ENCODE peak calls at places on chromosomes 2 and 18, in nine cellular contexts. One of them, this sample, is unnamed.

GRCh38 chr18:65954372-65954771 is 203.6 kb downstream of the CDH7 start:
- DNase-seq in Panc1: no peak
- DNase-seq in small intestine: no peak
- DNase-seq in endodermal cell: peak; percentile 58
- DNase-seq in cardiac muscle cell: no peak
- DNase-seq in transverse colon: no peak
- DNase-seq in psoas muscle: no peak
- DNase-seq in CD8-positive, alpha-beta memory T cell: no peak
- DNase-seq in neural progenitor cell: no peak
- DNase-seq in this sample: no peak

GRCh38 chr2:170822885-170823799 is 6.5 kb downstream of the GAD1 start:
- DNase-seq in Panc1: no peak
- DNase-seq in small intestine: no peak
- DNase-seq in endodermal cell: peak; percentile 79
- DNase-seq in cardiac muscle cell: no peak
- DNase-seq in transverse colon: no peak
- DNase-seq in psoas muscle: no peak
- DNase-seq in CD8-positive, alpha-beta memory T cell: no peak
- DNase-seq in neural progenitor cell: peak; percentile 66
- DNase-seq in this sample: no peak

GRCh38 chr2:221791840-221792239 is 219.7 kb upstream of the EPHA4 start:
- DNase-seq in Panc1: no peak
- DNase-seq in small intestine: no peak
- DNase-seq in endodermal cell: no peak
- DNase-seq in cardiac muscle cell: no peak
- DNase-seq in transverse colon: no peak
- DNase-seq in psoas muscle: no peak
- DNase-seq in CD8-positive, alpha-beta memory T cell: no peak
- DNase-seq in neural progenitor cell: no peak
- DNase-seq in this sample: no peak

GRCh38 chr2:56169521-56169920 is 14.3 kb upstream of the CCDC85A start:
- DNase-seq in Panc1: no peak
- DNase-seq in small intestine: no peak
- DNase-seq in endodermal cell: no peak
- DNase-seq in cardiac muscle cell: no peak
- DNase-seq in transverse colon: no peak
- DNase-seq in psoas muscle: no peak
- DNase-seq in CD8-positive, alpha-beta memory T cell: no peak
- DNase-seq in neural progenitor cell: no peak
- DNase-seq in this sample: no peak

GRCh38 chr2:189483571-189484415 is 42.5 kb downstream of the WDR75 start:
- DNase-seq in Panc1: no peak
- DNase-seq in small intestine: peak; percentile 13
- DNase-seq in endodermal cell: no peak
- DNase-seq in cardiac muscle cell: no peak
- DNase-seq in transverse colon: no peak
- DNase-seq in psoas muscle: no peak
- DNase-seq in CD8-positive, alpha-beta memory T cell: no peak
- DNase-seq in neural progenitor cell: no peak
- DNase-seq in this sample: no peak

GRCh38 chr2:233387667-233388528 is 33.6 kb downstream of the DGKD start:
- DNase-seq in Panc1: no peak
- DNase-seq in small intestine: no peak
- DNase-seq in endodermal cell: no peak
- DNase-seq in cardiac muscle cell: peak; percentile 69
- DNase-seq in transverse colon: peak; percentile 75
- DNase-seq in psoas muscle: peak; percentile 91
- DNase-seq in CD8-positive, alpha-beta memory T cell: peak; percentile 59
- DNase-seq in neural progenitor cell: no peak
- DNase-seq in this sample: peak; percentile 84

GRCh38 chr18:44238911-44239310 is 441.8 kb upstream of the SETBP1 start:
- DNase-seq in Panc1: no peak
- DNase-seq in small intestine: no peak
- DNase-seq in endodermal cell: no peak
- DNase-seq in cardiac muscle cell: no peak
- DNase-seq in transverse colon: no peak
- DNase-seq in psoas muscle: no peak
- DNase-seq in CD8-positive, alpha-beta memory T cell: no peak
- DNase-seq in neural progenitor cell: no peak
- DNase-seq in this sample: no peak

GRCh38 chr2:127401757-127402695 is 14.3 kb upstream of the MAP3K2 start:
- DNase-seq in Panc1: no peak
- DNase-seq in small intestine: peak; percentile 98
- DNase-seq in endodermal cell: peak; percentile 38
- DNase-seq in cardiac muscle cell: no peak
- DNase-seq in transverse colon: peak; percentile 76
- DNase-seq in psoas muscle: no peak
- DNase-seq in CD8-positive, alpha-beta memory T cell: no peak
- DNase-seq in neural progenitor cell: no peak
- DNase-seq in this sample: no peak

GRCh38 chr2:31237348-31238017 is 3.5 kb downstream of the EHD3 start:
- DNase-seq in Panc1: no peak
- DNase-seq in small intestine: no peak
- DNase-seq in endodermal cell: no peak
- DNase-seq in cardiac muscle cell: no peak
- DNase-seq in transverse colon: no peak
- DNase-seq in psoas muscle: no peak
- DNase-seq in CD8-positive, alpha-beta memory T cell: no peak
- DNase-seq in neural progenitor cell: no peak
- DNase-seq in this sample: no peak

GRCh38 chr2:239397856-239398470 is 2.9 kb downstream of the HDAC4 start:
- DNase-seq in Panc1: no peak
- DNase-seq in small intestine: no peak
- DNase-seq in endodermal cell: peak; percentile 37
- DNase-seq in cardiac muscle cell: no peak
- DNase-seq in transverse colon: no peak
- DNase-seq in psoas muscle: no peak
- DNase-seq in CD8-positive, alpha-beta memory T cell: no peak
- DNase-seq in neural progenitor cell: no peak
- DNase-seq in this sample: no peak

GRCh38 chr2:38643021-38643671 is 22.8 kb upstream of the GALM start:
- DNase-seq in Panc1: no peak
- DNase-seq in small intestine: no peak
- DNase-seq in endodermal cell: no peak
- DNase-seq in cardiac muscle cell: no peak
- DNase-seq in transverse colon: no peak
- DNase-seq in psoas muscle: no peak
- DNase-seq in CD8-positive, alpha-beta memory T cell: no peak
- DNase-seq in neural progenitor cell: no peak
- DNase-seq in this sample: no peak

GRCh38 chr2:212147921-212148513 is 390.6 kb downstream of the ERBB4 start:
- DNase-seq in Panc1: no peak
- DNase-seq in small intestine: peak; percentile 10
- DNase-seq in endodermal cell: no peak
- DNase-seq in cardiac muscle cell: peak; percentile 19
- DNase-seq in transverse colon: no peak
- DNase-seq in psoas muscle: no peak
- DNase-seq in CD8-positive, alpha-beta memory T cell: no peak
- DNase-seq in neural progenitor cell: peak; percentile 29
- DNase-seq in this sample: no peak

GRCh38 chr2:126880262-126880800 is 18.4 kb upstream of the TEX51 start:
- DNase-seq in Panc1: no peak
- DNase-seq in small intestine: no peak
- DNase-seq in endodermal cell: peak; percentile 32
- DNase-seq in cardiac muscle cell: no peak
- DNase-seq in transverse colon: no peak
- DNase-seq in psoas muscle: no peak
- DNase-seq in CD8-positive, alpha-beta memory T cell: no peak
- DNase-seq in neural progenitor cell: no peak
- DNase-seq in this sample: no peak

GRCh38 chr18:22267697-22268096 is 98.3 kb downstream of the GATA6 start:
- DNase-seq in Panc1: no peak
- DNase-seq in small intestine: peak; percentile 50
- DNase-seq in endodermal cell: no peak
- DNase-seq in cardiac muscle cell: peak; percentile 75
- DNase-seq in transverse colon: no peak
- DNase-seq in psoas muscle: no peak
- DNase-seq in CD8-positive, alpha-beta memory T cell: no peak
- DNase-seq in neural progenitor cell: no peak
- DNase-seq in this sample: no peak

GRCh38 chr2:59701271-59701994 is 852.0 kb downstream of the BCL11A start:
- DNase-seq in Panc1: no peak
- DNase-seq in small intestine: no peak
- DNase-seq in endodermal cell: no peak
- DNase-seq in cardiac muscle cell: no peak
- DNase-seq in transverse colon: no peak
- DNase-seq in psoas muscle: no peak
- DNase-seq in CD8-positive, alpha-beta memory T cell: no peak
- DNase-seq in neural progenitor cell: no peak
- DNase-seq in this sample: no peak

GRCh38 chr2:145341536-145341935 is 821.6 kb upstream of the ZEB2 start:
- DNase-seq in Panc1: no peak
- DNase-seq in small intestine: no peak
- DNase-seq in endodermal cell: no peak
- DNase-seq in cardiac muscle cell: no peak
- DNase-seq in transverse colon: no peak
- DNase-seq in psoas muscle: no peak
- DNase-seq in CD8-positive, alpha-beta memory T cell: no peak
- DNase-seq in neural progenitor cell: no peak
- DNase-seq in this sample: no peak

DNA sequence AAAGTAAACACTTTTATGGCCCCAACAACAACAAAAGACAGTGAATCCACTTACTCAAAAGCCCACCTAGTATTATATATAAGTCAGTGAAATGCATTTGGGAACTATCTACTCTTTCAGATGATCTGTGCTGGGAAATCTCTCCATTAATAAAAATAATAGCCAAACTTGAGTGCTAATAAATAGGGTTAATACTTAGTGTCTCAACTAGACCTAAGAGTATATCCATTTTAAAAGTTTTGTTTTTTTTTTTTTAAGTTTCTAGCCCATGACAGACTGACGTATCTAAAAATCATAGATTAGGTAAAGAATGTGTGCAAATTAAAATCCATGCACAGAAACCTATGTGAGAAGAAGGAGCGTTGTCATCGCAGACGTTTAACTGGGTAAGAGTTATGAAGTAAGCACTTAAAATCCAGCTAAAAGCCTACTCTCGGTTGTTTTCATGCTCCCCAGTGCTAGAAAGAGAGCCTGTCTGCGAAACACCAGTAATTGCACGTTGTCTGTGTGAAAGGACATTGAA is 83.4 kb upstream of the PELI1 start:
- DNase-seq in Panc1: no peak
- DNase-seq in small intestine: no peak
- DNase-seq in endodermal cell: no peak
- DNase-seq in cardiac muscle cell: no peak
- DNase-seq in transverse colon: no peak
- DNase-seq in psoas muscle: no peak
- DNase-seq in CD8-positive, alpha-beta memory T cell: no peak
- DNase-seq in neural progenitor cell: no peak
- DNase-seq in this sample: no peak
- H3K27ac ChIP-seq in Panc1: no peak overlapping the region
- H3K27ac ChIP-seq in small intestine: peak overlapping the region; percentile 88
- H3K27ac ChIP-seq in endodermal cell: peak overlapping the region; percentile 96
- H3K27ac ChIP-seq in cardiac muscle cell: peak overlapping the region; percentile 48
- H3K27ac ChIP-seq in transverse colon: peak overlapping the region; percentile 77
- H3K27ac ChIP-seq in psoas muscle: peak overlapping the region; percentile 72
- H3K27ac ChIP-seq in CD8-positive, alpha-beta memory T cell: peak overlapping the region; percentile 48
- H3K27ac ChIP-seq in neural progenitor cell: no peak overlapping the region
- H3K27ac ChIP-seq in this sample: no peak overlapping the region

GRCh38 chr2:94767336-94767735 is 103.9 kb upstream of the TEKT4 start:
- DNase-seq in Panc1: no peak
- DNase-seq in small intestine: no peak
- DNase-seq in endodermal cell: no peak
- DNase-seq in cardiac muscle cell: no peak
- DNase-seq in transverse colon: no peak
- DNase-seq in psoas muscle: no peak
- DNase-seq in CD8-positive, alpha-beta memory T cell: no peak
- DNase-seq in neural progenitor cell: no peak
- DNase-seq in this sample: no peak
- H3K9me3 ChIP-seq in Panc1: no peaks in the 10 kb centered on the region
- H3K9me3 ChIP-seq in small intestine: no peaks in the 10 kb centered on the region
- H3K9me3 ChIP-seq in endodermal cell: peaks cover 42% of the 10 kb centered on the region
- H3K9me3 ChIP-seq in cardiac muscle cell: no peaks in the 10 kb centered on the region
- H3K9me3 ChIP-seq in transverse colon: no peaks in the 10 kb centered on the region
- H3K9me3 ChIP-seq in psoas muscle: no peaks in the 10 kb centered on the region
- H3K9me3 ChIP-seq in CD8-positive, alpha-beta memory T cell: no peaks in the 10 kb centered on the region
- H3K9me3 ChIP-seq in neural progenitor cell: peaks cover 9% of the 10 kb centered on the region
- H3K9me3 ChIP-seq in this sample: peaks cover 37% of the 10 kb centered on the region

DNA sequence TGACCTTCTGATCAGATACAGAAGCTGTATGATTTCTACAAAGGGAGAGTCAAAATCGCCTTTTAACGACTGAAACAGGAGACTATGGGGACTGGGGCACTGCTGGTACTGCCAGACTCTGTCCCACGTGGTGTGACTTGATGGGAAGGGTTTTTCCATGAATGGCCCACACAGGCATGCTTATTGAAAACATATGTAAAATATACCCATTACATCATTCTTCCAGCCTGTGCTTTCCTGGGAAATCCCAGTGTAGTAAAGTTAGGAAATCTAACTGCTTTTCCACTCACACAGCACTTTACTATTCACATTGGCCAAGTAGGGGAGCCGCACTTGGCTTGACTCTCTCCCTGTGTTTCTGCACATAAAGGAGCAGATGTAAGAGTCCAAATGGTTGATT is 77.1 kb upstream of the NPAS2 start:
- DNase-seq in Panc1: no peak
- DNase-seq in small intestine: no peak
- DNase-seq in endodermal cell: no peak
- DNase-seq in cardiac muscle cell: no peak
- DNase-seq in transverse colon: no peak
- DNase-seq in psoas muscle: no peak
- DNase-seq in CD8-positive, alpha-beta memory T cell: no peak
- DNase-seq in neural progenitor cell: no peak
- DNase-seq in this sample: peak; percentile 92
- H3K4me3 ChIP-seq in Panc1: no peak overlapping the region
- H3K4me3 ChIP-seq in small intestine: no peak overlapping the region
- H3K4me3 ChIP-seq in endodermal cell: no peak overlapping the region
- H3K4me3 ChIP-seq in cardiac muscle cell: no peak overlapping the region
- H3K4me3 ChIP-seq in transverse colon: no peak overlapping the region
- H3K4me3 ChIP-seq in psoas muscle: no peak overlapping the region
- H3K4me3 ChIP-seq in CD8-positive, alpha-beta memory T cell: no peak overlapping the region
- H3K4me3 ChIP-seq in neural progenitor cell: no peak overlapping the region
- H3K4me3 ChIP-seq in this sample: peak overlapping the region; percentile 30

DNA sequence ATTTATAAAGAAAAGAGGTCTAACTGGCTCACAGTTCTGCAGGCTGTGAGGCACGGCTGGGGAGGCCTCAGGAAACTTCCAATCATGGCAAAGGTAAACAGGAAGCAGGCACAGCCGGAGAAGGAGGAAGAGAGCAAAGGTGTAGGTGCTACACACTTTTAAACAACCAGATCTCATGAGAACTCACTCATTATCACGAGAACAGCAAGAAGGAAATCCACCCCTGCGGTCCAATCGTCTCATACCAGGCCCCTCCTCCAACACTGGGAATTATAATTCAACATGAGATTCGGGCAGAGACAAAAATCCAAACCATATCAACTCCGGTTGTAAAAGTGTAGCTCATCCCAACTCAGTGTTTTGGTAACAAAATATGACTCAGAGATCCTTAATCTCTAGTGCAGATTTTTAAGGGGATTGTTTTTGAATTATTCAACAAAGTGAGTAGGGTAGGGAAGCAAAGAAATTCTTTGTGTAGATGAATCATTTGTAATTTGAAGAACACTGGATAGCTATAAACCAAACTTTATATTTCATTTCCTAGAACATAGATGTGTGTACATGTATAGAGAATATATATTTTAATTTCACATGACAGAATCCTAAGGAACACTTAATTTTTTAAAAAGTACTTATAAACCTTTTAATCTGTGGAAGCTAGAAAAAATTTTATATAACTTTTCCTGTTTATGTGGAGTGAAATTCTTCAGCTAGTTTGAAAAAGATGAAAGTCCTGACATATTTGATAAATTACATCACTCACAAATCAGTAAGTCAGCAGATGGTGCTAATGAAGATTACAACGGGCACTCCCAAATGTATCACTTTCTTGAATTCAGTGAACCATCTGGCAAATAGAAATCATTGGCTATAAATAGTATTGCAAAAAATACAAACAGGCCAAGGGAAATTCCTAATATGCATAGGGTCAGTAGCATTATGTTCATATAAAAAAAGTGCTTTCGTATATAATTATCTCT is 130.1 kb downstream of the OLA1 start:
- DNase-seq in Panc1: no peak
- DNase-seq in small intestine: no peak
- DNase-seq in endodermal cell: no peak
- DNase-seq in cardiac muscle cell: no peak
- DNase-seq in transverse colon: no peak
- DNase-seq in psoas muscle: no peak
- DNase-seq in CD8-positive, alpha-beta memory T cell: no peak
- DNase-seq in neural progenitor cell: no peak
- DNase-seq in this sample: peak; percentile 43
- H3K27ac ChIP-seq in Panc1: no peak overlapping the region
- H3K27ac ChIP-seq in small intestine: no peak overlapping the region
- H3K27ac ChIP-seq in endodermal cell: no peak overlapping the region
- H3K27ac ChIP-seq in cardiac muscle cell: no peak overlapping the region
- H3K27ac ChIP-seq in transverse colon: no peak overlapping the region
- H3K27ac ChIP-seq in psoas muscle: no peak overlapping the region
- H3K27ac ChIP-seq in CD8-positive, alpha-beta memory T cell: no peak overlapping the region
- H3K27ac ChIP-seq in neural progenitor cell: peak overlapping the region; percentile 15
- H3K27ac ChIP-seq in this sample: peak overlapping the region; percentile 66